ENCODE peak calls at places on chromosomes 1 and 21, in nine cellular contexts. U, K, Y, C, J, W, R, N and L are unnamed samples.

GRCh38 chr21:37821791-37822450 is 94.3 kb downstream of the KCNJ6 start:
- DNase-seq in U (no peak), K (no peak), Y (peak; percentile 45), C (no peak), J (no peak), W (no peak), R (peak; percentile 31), N (no peak), L (peak; percentile 82)

GRCh38 chr21:28447453-28447852 is 545.2 kb downstream of the LTN1 start:
- DNase-seq in U (no peak), K (no peak), Y (peak; percentile 68), C (no peak), J (no peak), W (no peak), R (peak; percentile 32), N (no peak), L (peak; percentile 27)

GRCh38 chr1:247906504-247907047 is 11.2 kb downstream of the OR2W3 start:
- DNase-seq in U (no peak), K (no peak), Y (peak; percentile 32), C (no peak), J (peak; percentile 25), W (no peak), R (peak; percentile 9), N (no peak), L (peak; percentile 62)

GRCh38 chr1:13516606-13517005 is 2.8 kb upstream of the LRRC38 start:
- DNase-seq in U (no peak), K (no peak), Y (no peak), C (no peak), J (no peak), W (no peak), R (no peak), N (no peak), L (no peak)

GRCh38 chr1:11731719-11732283 is 4.1 kb upstream of the AGTRAP start:
- DNase-seq in U (no peak), K (no peak), Y (peak; percentile 70), C (peak; percentile 7), J (peak; percentile 66), W (no peak), R (peak; percentile 91), N (no peak), L (peak; percentile 88)

GRCh38 chr21:41559658-41560599 is 52.0 kb upstream of the TMPRSS2 start:
- DNase-seq in U (peak; percentile 53), K (no peak), Y (no peak), C (no peak), J (no peak), W (no peak), R (peak; percentile 72), N (no peak), L (peak; percentile 85)

GRCh38 chr1:237383825-237384612 is 342.0 kb downstream of the RYR2 start:
- DNase-seq in U (no peak), K (no peak), Y (peak; percentile 24), C (no peak), J (peak; percentile 43), W (no peak), R (peak; percentile 41), N (no peak), L (peak; percentile 52)

GRCh38 chr1:23478896-23479790 is 4.8 kb downstream of the ASAP3 start:
- DNase-seq in U (no peak), K (no peak), Y (peak; percentile 72), C (peak; percentile 25), J (peak; percentile 38), W (no peak), R (peak; percentile 40), N (no peak), L (peak; percentile 81)

GRCh38 chr1:116529199-116529616 is 41.6 kb downstream of the CD58 start:
- DNase-seq in U (no peak), K (no peak), Y (peak; percentile 20), C (no peak), J (no peak), W (no peak), R (peak; percentile 61), N (no peak), L (peak; percentile 86)

GRCh38 chr1:176102243-176102642 is 104.8 kb downstream of the COP1 start:
- DNase-seq in U (no peak), K (no peak), Y (peak; percentile 52), C (no peak), J (no peak), W (no peak), R (peak; percentile 17), N (no peak), L (peak; percentile 6)

GRCh38 chr1:172397221-172397620 is 23.3 kb upstream of the C1orf105 start:
- DNase-seq in U (no peak), K (no peak), Y (peak; percentile 75), C (no peak), J (no peak), W (no peak), R (no peak), N (no peak), L (no peak)

GRCh38 chr1:201917362-201918033 is 28.8 kb downstream of the SHISA4 start:
- DNase-seq in U (no peak), K (no peak), Y (peak; percentile 94), C (no peak), J (no peak), W (no peak), R (peak; percentile 83), N (no peak), L (peak; percentile 96)